ENCODE peak calls at places on chromosomes 11 and 22, in seven cellular contexts. C is GM12878, S is HepG2, G is A549, E is sigmoid colon, D is K562, V is tibial nerve. I is an unnamed sample.

GRCh38 chr11:47028530-47029093 is 92.1 kb downstream of the CSTPP1 start:
- DNase-seq in D (no peak), G (no peak), V (no peak), E (no peak), C (no peak), S (no peak), I (no peak)

GRCh38 chr11:11584446-11584810 is 37.4 kb downstream of the GALNT18 start:
- DNase-seq in E (no peak), V (no peak), G (peak), C (no peak), D (no peak), S (no peak), I (no peak)

GRCh38 chr11:115990004-115990447 is 485.8 kb upstream of the CADM1 start:
- DNase-seq in D (peak), G (peak), C (no peak), V (no peak), E (no peak), S (no peak), I (no peak)

GRCh38 chr22:42388130-42388797 is 43.9 kb downstream of the NFAM1 start:
- DNase-seq in G (no peak), V (no peak), S (no peak), C (no peak), D (peak), E (no peak), I (no peak)

GRCh38 chr11:66842896-66843775 is at the start of gene RCE1:
- DNase-seq in C (peak), S (peak), D (peak), G (peak), V (peak), E (peak), I (peak)

GRCh38 chr22:37249946-37250345 is 5.9 kb upstream of the RAC2 start:
- DNase-seq in S (no peak), D (no peak), C (no peak), G (no peak), E (no peak), V (no peak), I (no peak)

GRCh38 chr22:34696557-34696956 is 369.4 kb upstream of the ISX start:
- DNase-seq in C (no peak), G (no peak), V (no peak), S (no peak), D (no peak), E (no peak), I (no peak)

GRCh38 chr11:10022764-10023163 is 271.3 kb downstream of the SBF2 start:
- DNase-seq in G (no peak), C (no peak), S (no peak), V (no peak), D (no peak), E (no peak), I (no peak)

GRCh38 chr22:24433001-24433867 is 5.8 kb downstream of the ADORA2A start:
- DNase-seq in E (peak), D (no peak), V (no peak), C (no peak), G (no peak), S (no peak), I (no peak)
- H3K4me3 ChIP-seq in E (no peak), D (no peak), V (no peak), C (peak), G (no peak), S (no peak), I (no peak)

DNA sequence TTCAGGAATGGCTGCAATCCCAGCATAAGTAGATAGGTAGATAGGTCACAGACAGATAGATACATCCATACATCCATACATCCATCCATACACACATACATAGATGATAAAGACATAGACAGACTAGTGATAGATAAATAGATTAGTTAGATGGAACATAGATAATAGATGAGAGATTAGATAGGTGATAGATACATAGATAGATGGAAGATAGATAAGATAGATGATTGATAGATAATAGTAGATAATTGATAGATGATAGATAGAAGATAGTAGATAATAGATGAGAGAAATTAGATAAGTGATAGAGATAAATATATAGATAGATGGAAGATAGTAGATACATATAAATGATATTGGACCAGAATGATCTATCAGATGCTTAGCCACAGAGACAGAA is 28.3 kb upstream of the LRRC55 start:
- DNase-seq in G (no peak), E (no peak), C (no peak), D (no peak), S (no peak), V (no peak), I (no peak)
- TF ChIP-seq EP300 in G (no peak), E (no peak), C (no peak), D (no peak), S (no peak), V (no peak), I (no peak)

GRCh38 chr22:22973336-22973735 is 85.7 kb downstream of the IGLL5 start:
- DNase-seq in C (no peak), G (no peak), E (no peak), D (no peak), V (no peak), S (no peak), I (no peak)
- H3K4me3 ChIP-seq in C (no peak), G (no peak), E (no peak), D (no peak), V (no peak), S (no peak), I (no peak)

GRCh38 chr22:27886843-27887151 is 32.3 kb downstream of the PITPNB start:
- DNase-seq in D (no peak), E (no peak), S (no peak), G (no peak), C (no peak), V (no peak), I (no peak)

GRCh38 chr22:27883656-27884350 is 35.3 kb downstream of the PITPNB start:
- DNase-seq in D (no peak), G (no peak), V (no peak), E (no peak), S (no peak), C (no peak), I (no peak)

GRCh38 chr22:27888310-27888709 is 30.7 kb downstream of the PITPNB start:
- DNase-seq in G (no peak), C (no peak), D (no peak), E (no peak), V (no peak), S (no peak), I (no peak)

GRCh38 chr22:27881404-27881803 is 37.7 kb downstream of the PITPNB start:
- DNase-seq in D (no peak), E (peak), V (no peak), S (no peak), C (no peak), G (no peak), I (peak)

GRCh38 chr22:27885977-27886842 is 32.8 kb downstream of the PITPNB start:
- DNase-seq in D (peak), G (peak), E (no peak), S (peak), V (peak), C (no peak), I (no peak)
- TF ChIP-seq EP300 in D (no peak), G (no peak), E (peak), S (no peak), V (no peak), C (no peak), I (no peak)

DNA sequence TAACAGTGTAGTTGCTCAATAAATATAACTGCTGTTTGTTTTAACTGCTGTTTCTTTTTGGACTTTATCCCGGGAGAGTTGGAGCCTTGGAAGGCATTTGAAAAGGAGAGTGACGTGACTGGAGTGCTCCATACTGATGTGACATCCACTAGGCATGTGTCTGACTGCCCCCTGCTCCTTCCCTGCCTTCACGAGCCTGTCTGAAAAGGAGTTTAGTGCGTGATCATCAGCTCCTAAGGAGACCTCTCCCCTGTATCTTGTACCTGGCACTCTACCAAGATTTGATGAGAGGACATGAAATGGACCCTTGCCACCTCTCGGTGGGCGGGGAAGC is 22.9 kb downstream of the ZBTB16 start:
- DNase-seq in C (no peak), S (peak), D (peak), V (no peak), G (no peak), E (no peak), I (no peak)
- H3K4me3 ChIP-seq in C (no peak), S (no peak), D (no peak), V (no peak), G (no peak), E (no peak), I (no peak)

GRCh38 chr11:35610636-35611035 is 7.6 kb upstream of the FJX1 start:
- DNase-seq in G (no peak), S (no peak), V (no peak), C (no peak), E (no peak), D (no peak), I (no peak)
- TF ChIP-seq EP300 in G (no peak), S (no peak), V (no peak), C (no peak), E (no peak), D (no peak), I (no peak)

GRCh38 chr11:6584528-6584927 is 18.9 kb downstream of the RRP8 start:
- DNase-seq in C (no peak), E (no peak), D (no peak), G (no peak), S (no peak), V (no peak), I (no peak)

GRCh38 chr11:6583584-6583983 is 19.8 kb downstream of the RRP8 start:
- DNase-seq in E (no peak), S (no peak), G (no peak), C (no peak), D (no peak), V (no peak), I (no peak)

GRCh38 chr11:6586434-6587359 is 16.7 kb downstream of the RRP8 start:
- DNase-seq in D (no peak), G (no peak), E (peak), S (no peak), C (no peak), V (no peak), I (no peak)

GRCh38 chr11:6588018-6588417 is 15.4 kb downstream of the RRP8 start:
- DNase-seq in S (no peak), V (no peak), C (no peak), G (no peak), D (no peak), E (no peak), I (no peak)

DNA sequence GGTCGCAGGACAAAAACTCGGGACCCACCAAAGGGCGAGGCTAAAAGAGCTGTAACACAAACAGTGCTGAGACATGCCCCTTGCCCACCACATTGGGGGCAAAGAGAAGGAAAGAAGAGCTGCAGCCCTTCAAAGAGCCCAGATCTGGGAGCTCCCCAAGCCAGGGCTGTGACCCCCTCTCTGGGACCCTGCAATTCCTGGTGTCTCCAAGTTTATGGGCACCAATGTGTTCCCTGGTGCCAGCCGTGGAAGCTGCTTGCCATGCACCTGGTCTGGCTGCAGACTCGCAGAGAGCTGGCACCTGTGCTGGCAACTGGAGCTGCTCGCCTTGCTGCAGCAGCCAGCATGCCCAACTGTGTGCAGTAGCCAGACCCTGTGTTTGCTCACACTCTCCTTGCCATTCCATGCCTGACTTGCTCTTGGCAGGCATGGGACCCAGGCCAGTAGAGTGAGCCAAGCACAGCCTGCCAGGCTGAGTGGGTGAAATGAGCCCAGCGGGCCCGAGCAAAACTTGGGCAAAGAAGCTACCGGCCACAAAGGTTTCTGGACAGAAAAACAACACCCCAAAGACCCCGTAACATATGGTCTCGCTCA is 16.0 kb downstream of the RRP8 start:
- DNase-seq in S (no peak), D (no peak), V (no peak), G (no peak), E (peak), C (no peak), I (no peak)
- H3K4me3 ChIP-seq in S (no peak), D (no peak), V (no peak), G (no peak), E (no peak), C (no peak), I (no peak)

DNA sequence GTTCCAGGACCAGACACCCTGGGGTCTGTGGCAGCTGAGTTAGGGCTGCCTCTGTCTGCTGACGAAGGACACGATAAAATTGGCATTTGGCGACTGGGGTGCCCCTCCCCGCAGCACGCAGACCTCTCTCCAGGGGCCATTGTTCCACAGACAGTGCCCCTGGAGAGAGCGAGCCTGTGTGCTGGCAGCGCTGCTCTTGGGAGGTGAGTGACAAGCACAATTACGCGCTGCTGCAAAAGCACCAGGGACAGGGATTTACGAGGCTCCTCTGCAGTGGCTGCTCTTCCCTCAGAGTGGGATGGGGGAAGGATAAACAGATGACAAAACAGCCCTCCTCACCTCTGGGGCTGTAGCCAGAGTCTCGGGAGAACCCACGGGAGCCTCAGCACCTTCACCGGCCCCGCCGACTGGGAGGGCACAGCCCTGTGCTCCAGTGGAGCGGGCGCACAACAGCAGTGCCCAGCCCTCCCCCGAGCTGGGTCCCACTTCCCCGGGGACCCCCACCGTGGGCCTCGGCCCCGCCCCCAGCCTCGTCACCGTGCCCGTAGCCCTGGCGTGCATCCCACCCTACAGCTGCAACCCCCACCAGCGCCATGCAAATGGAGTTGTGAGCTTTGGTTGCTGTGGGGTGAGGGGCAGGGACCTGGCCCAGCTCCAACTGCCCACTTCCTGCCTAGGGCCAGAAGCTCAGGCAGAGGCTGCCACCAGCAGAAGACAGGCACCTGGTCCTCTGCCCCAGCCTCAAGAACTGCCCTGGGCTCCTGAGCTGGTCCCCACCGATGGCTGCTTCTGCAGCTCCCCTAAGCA is 19.6 kb downstream of the CHID1 start:
- DNase-seq in C (no peak), G (no peak), D (no peak), S (no peak), V (no peak), E (no peak), I (no peak)
- TF ChIP-seq EP300 in C (no peak), G (no peak), D (no peak), S (no peak), V (no peak), E (no peak), I (no peak)

DNA sequence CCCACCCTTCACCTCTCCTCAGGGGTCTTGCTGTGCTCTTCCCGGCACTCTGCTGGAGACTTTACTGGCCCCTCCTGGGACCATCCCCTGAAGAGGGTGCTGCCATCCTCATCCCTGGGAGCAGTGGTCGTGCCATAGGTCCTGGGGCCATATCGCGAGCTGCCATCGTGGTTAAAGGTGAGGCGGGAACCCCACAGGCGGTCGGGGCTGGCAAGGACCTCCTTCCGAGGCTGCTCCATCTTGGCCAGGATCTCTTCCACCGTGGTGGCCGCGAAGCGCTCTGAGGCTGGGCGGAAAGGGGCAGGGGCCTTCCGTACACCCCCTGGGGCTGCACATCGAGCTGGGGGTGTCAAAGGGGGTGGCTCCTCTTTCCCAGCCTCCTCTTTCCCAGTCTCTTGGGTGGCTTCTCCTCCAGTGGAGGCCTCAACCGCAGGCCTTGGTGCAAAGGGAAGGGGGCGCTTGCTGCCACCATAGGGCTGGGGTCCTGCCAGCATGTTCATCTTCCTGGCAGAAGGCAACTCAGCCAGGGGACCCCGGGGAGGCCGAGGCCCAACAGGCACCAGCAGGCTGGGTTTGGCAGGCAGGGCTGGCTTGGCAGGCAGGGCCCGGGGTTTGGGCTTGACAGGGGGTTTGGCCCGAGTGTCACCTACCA is 4.6 kb downstream of the TNKS1BP1 start:
- DNase-seq in S (no peak), D (no peak), C (no peak), E (peak), G (no peak), V (no peak), I (no peak)
- H3K4me3 ChIP-seq in S (no peak), D (no peak), C (no peak), E (no peak), G (no peak), V (no peak), I (no peak)

DNA sequence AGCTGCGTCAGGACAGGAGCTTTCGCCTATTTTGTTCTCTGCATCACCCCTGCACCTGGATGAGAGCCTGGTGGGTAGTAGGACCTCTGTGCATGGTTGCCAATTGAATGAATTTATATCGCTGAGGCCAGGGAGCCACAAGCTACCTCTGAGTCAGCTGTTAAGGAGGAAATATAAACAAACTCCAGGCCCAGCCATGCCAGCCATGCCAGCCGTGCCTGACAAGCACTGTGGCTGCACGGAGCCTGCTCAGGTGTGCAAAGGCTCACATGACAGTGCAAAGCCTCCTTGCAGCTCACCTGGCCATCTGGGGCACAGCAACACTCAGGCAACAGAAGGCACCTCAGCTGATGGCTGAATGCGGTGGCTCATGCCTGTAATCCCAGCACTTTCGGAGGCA is 33.7 kb upstream of the LINC01488 start:
- DNase-seq in S (no peak), E (no peak), C (no peak), D (no peak), G (no peak), V (no peak), I (no peak)
- TF ChIP-seq EP300 in S (no peak), E (no peak), C (no peak), D (no peak), G (no peak), V (no peak), I (no peak)

I was measured in ovary.